ENCODE peak calls at places on chromosomes 5 and 9, in five cellular contexts. U, I, Y, S and P are unnamed samples. For H3K4me1, the result is how much of the 10 kb centered on the place peaks cover.

GRCh38 chr5:42680035-42680434 is 76.6 kb upstream of the CCDC152 start:
- DNase-seq in Y (no peak), S (no peak), I (no peak), U (no peak), P (no peak)

GRCh38 chr5:125140855-125141254 is 394.4 kb upstream of the ZNF608 start:
- DNase-seq in S (no peak), U (no peak), Y (no peak), I (no peak), P (no peak)

GRCh38 chr5:97375959-97376358 is 192.9 kb upstream of the RIOK2 start:
- DNase-seq in I (no peak), Y (no peak), S (no peak), U (no peak), P (no peak)

GRCh38 chr9:99590879-99591278 is 230.8 kb upstream of the NR4A3 start:
- DNase-seq in Y (no peak), U (no peak), I (no peak), S (no peak), P (no peak)

GRCh38 chr5:179342577-179342976 is 2.7 kb downstream of the ADAMTS2 start:
- DNase-seq in U (no peak), Y (peak), S (no peak), I (no peak), P (peak)

GRCh38 chr9:132978451-132979087 is at the start of gene GFI1B:
- DNase-seq in U (no peak), S (no peak), I (no peak), Y (no peak), P (no peak)

GRCh38 chr9:123654647-123655637 is 275.0 kb downstream of the DENND1A start:
- DNase-seq in S (no peak), Y (no peak), U (no peak), I (no peak), P (no peak)

GRCh38 chr5:13930721-13931246 is 13.7 kb downstream of the DNAH5 start:
- DNase-seq in S (no peak), Y (no peak), I (no peak), U (no peak), P (no peak)

GRCh38 chr9:37430841-37431597 is 8.5 kb downstream of the GRHPR start:
- DNase-seq in U (no peak), I (no peak), Y (no peak), S (no peak), P (no peak)

GRCh38 chr9:111743275-111743674 is 51.5 kb downstream of the SHOC1 start:
- DNase-seq in Y (no peak), I (no peak), S (no peak), U (peak), P (no peak)

GRCh38 chr9:93132946-93133640 is 958 bp downstream of the NINJ1 start:
- DNase-seq in Y (peak), S (no peak), U (peak), I (no peak), P (peak)

GRCh38 chr9:89518466-89519392 is 20.8 kb upstream of the SEMA4D start:
- DNase-seq in Y (no peak), U (no peak), S (no peak), I (no peak), P (no peak)

GRCh38 chr5:139650031-139650688 is 2.0 kb downstream of the CXXC5 start:
- DNase-seq in I (peak), U (no peak), Y (peak), S (peak), P (no peak)

GRCh38 chr9:113853333-113853732 is 22.8 kb upstream of the ZNF618 start:
- DNase-seq in I (peak), Y (no peak), U (no peak), S (no peak), P (no peak)

GRCh38 chr5:173208296-173208695 is 26.7 kb downstream of the NKX2-5 start:
- DNase-seq in S (no peak), I (no peak), U (no peak), Y (no peak), P (no peak)

GRCh38 chr9:123375725-123376132 is 19.7 kb downstream of the CRB2 start:
- DNase-seq in I (no peak), S (no peak), U (peak), Y (peak), P (peak)

DNA sequence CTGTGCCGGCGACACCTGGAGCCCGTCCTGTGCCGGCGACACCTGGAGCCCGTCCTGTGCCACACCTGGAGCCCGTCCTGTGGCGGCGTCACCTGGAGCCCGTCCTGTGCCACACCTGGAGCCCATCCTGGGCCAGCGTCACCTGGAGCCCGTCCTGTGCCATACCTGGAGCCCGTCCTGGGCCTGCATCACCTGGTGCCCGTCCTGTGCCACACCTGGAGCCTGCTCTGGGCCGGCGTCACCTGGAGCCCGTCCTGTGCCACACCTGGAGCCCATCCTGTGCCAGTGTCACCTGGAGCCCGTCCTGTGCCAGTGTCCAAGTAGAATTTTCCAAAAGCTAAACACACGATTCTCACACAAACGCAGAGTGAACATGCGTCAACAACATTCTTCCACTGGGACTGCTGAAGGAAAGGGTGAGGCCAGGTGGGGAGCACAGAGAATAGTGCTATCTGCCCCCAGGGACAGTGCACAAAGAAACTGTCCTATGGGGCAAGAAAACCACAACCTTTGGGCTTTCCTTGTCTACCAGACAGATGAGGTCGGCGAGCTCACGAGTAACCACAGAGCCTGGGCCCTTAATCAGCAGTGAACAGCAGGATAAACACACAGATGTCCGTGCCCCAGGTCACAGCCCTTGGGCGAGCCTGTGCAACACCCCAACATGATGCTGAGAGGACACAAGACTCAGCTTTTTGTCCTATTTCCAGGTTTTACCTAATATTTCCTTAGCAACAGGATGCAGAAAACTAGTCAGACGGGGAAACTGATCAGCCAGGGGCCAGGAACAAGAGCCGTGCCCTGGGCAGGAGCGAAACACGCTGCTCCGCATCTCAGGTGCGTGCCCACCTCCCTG is 7.9 kb downstream of the QSOX2 start:
- DNase-seq in I (no peak), S (no peak), U (no peak), Y (no peak), P (peak)
- H3K27ac ChIP-seq in I (no peak), S (no peak), U (no peak), Y (no peak), P (no peak)

GRCh38 chr5:78507531-78507930 is 141.0 kb downstream of the LHFPL2 start:
- DNase-seq in I (no peak), S (no peak), U (no peak), Y (no peak), P (no peak)
- H3K4me1 ChIP-seq in I (under half), S (half or more), U (half or more), Y (under half), P (under half)

GRCh38 chr5:3195991-3196390 is 399.6 kb upstream of the IRX1 start:
- DNase-seq in Y (no peak), I (no peak), U (no peak), S (no peak), P (no peak)

GRCh38 chr5:3199941-3200340 is 395.7 kb upstream of the IRX1 start:
- DNase-seq in U (no peak), S (no peak), Y (no peak), I (no peak), P (no peak)

GRCh38 chr5:3200356-3200755 is 395.3 kb upstream of the IRX1 start:
- DNase-seq in S (no peak), U (no peak), Y (no peak), I (peak), P (no peak)

GRCh38 chr5:3197237-3197636 is 398.4 kb upstream of the IRX1 start:
- DNase-seq in S (no peak), U (no peak), I (no peak), Y (no peak), P (no peak)

DNA sequence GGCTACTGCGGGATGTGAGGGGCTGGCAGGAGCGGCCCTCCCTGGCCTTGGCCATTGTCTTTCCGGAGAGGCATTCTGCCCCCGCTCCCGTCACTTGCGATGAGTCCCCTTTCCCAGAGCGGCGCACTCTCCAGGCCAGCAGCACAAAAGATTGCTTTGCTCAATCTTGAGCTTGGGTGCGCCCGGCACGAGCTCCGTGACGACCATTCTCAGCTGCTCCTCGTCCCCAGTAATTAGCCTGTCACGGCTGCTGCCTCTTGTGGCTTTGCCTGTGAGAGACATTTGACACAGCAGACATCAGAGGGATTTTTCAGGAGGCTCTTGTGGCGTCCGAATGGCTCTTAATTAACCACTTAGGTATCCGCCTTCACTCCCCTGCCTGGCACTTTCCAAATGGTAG is 397.9 kb upstream of the IRX1 start:
- DNase-seq in S (no peak), I (no peak), Y (no peak), U (no peak), P (no peak)
- H3K4me3 ChIP-seq in S (no peak), I (no peak), Y (no peak), U (no peak), P (no peak)

GRCh38 chr5:142825378-142826089 is 55.4 kb downstream of the ARHGAP26 start:
- DNase-seq in I (no peak), S (peak), Y (no peak), U (peak), P (peak)
- H3K27ac ChIP-seq in I (no peak), S (peak), Y (no peak), U (peak), P (no peak)

GRCh38 chr5:52804978-52805377 is 17.3 kb downstream of the ITGA1 start:
- DNase-seq in S (no peak), I (no peak), Y (no peak), U (no peak), P (no peak)
- H3K4me1 ChIP-seq in S (half or more), I (under half), Y (under half), U (half or more), P (under half)